ENCODE peak calls at places on chromosomes 12 and 14, in five cellular contexts. D is uterus, N is mucosa of descending colon, O is endodermal cell, K is pancreas. U is an unnamed sample.

GRCh38 chr12:19688489-19688888 is 249.2 kb downstream of the AEBP2 start:
- DNase-seq in D (no peak), N (no peak), O (no peak), K (no peak), U (no peak)

GRCh38 chr14:63650336-63650952 is 8.8 kb upstream of the WDR89 start:
- DNase-seq in N (no peak), D (no peak), K (peak), O (no peak), U (no peak)

GRCh38 chr14:84465890-84466289 is 1064.1 kb upstream of the FLRT2 start:
- DNase-seq in O (no peak), K (no peak), D (no peak), N (no peak), U (no peak)

GRCh38 chr12:107749094-107749493 is 11.8 kb downstream of the PRDM4 start:
- DNase-seq in O (no peak), D (no peak), N (no peak), K (no peak), U (no peak)

GRCh38 chr12:81079280-81080076 is 1.6 kb downstream of the ACSS3 start:
- DNase-seq in D (no peak), N (no peak), O (no peak), K (no peak), U (no peak)

GRCh38 chr14:103402700-103403099 is 17.5 kb downstream of the MARK3 start:
- DNase-seq in K (no peak), N (no peak), O (no peak), D (no peak), U (no peak)

GRCh38 chr14:95156765-95157194 is 549 bp downstream of the DICER1 start:
- DNase-seq in D (peak), K (peak), N (peak), O (no peak), U (peak)

GRCh38 chr12:56632701-56633464 is 2.8 kb upstream of the BAZ2A start:
- DNase-seq in O (peak), K (no peak), D (no peak), N (peak), U (no peak)

GRCh38 chr14:33611405-33612183 is 339.3 kb downstream of the EGLN3 start:
- DNase-seq in O (no peak), K (no peak), N (no peak), D (no peak), U (no peak)

GRCh38 chr14:78399316-78399889 is 229.2 kb downstream of the NRXN3 start:
- DNase-seq in K (no peak), D (no peak), O (peak), N (no peak), U (no peak)

GRCh38 chr14:22836301-22837058 is at the start of gene MMP14:
- DNase-seq in N (peak), O (peak), K (peak), D (peak), U (peak)

GRCh38 chr14:36356862-36357261 is 36.4 kb upstream of the MBIP start:
- DNase-seq in N (no peak), D (no peak), O (no peak), K (no peak), U (no peak)

GRCh38 chr14:30291216-30291615 is 267.7 kb upstream of the G2E3 start:
- DNase-seq in N (no peak), K (no peak), O (no peak), D (no peak), U (no peak)

GRCh38 chr12:113208041-113208934 is 13.0 kb upstream of the TPCN1 start:
- DNase-seq in K (peak), O (peak), D (no peak), N (peak), U (no peak)

GRCh38 chr12:92989715-92990484 is 60.8 kb upstream of the EEA1 start:
- DNase-seq in O (no peak), D (no peak), K (no peak), N (no peak), U (no peak)

GRCh38 chr14:104367811-104368750 is 211.5 kb upstream of the C14orf180 start:
- DNase-seq in D (no peak), O (no peak), K (no peak), N (peak), U (no peak)

GRCh38 chr12:88665051-88665450 is 84.8 kb upstream of the KITLG start:
- DNase-seq in D (no peak), N (no peak), O (no peak), K (no peak), U (no peak)

GRCh38 chr12:68806488-68807237 is 1.3 kb upstream of the MDM2 start:
- DNase-seq in N (no peak), D (no peak), K (no peak), O (no peak), U (no peak)

GRCh38 chr12:12185424-12185823 is 81.4 kb downstream of the LRP6 start:
- DNase-seq in N (no peak), D (no peak), O (no peak), K (no peak), U (no peak)

DNA sequence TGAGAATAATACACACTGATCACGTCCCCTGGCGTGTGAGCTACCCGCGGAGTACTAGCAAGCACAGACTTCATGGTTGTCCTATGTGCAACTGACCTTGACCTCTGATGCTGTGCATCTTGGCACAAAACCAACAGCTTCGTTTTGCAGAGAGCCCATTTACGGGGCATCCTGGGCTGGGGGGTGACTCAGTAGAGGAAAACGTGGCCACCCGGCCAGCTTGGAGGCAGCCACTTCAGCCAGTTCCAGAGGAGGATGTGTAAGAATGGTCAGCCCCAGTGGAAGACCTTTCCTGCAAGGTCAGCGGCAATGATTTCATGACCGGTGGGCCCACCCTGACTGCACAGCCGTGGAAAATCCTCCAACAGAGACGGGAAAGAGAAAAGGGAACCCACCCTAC is 120.5 kb upstream of the RFLNA start:
- DNase-seq in N (no peak), D (no peak), K (no peak), O (no peak), U (no peak)
- H3K4me3 ChIP-seq in N (no peak), D (no peak), K (no peak), O (no peak), U (no peak)

GRCh38 chr12:51823875-51824565 is 24.5 kb downstream of the FIGNL2 start:
- DNase-seq in O (peak), K (peak), D (no peak), N (no peak), U (no peak)
- TF ChIP-seq CTCF in O (peak), K (peak), D (no peak), N (peak), U (peak)

GRCh38 chr14:49986344-49987014 is 93.6 kb downstream of the ARF6 start:
- DNase-seq in N (no peak), K (no peak), D (no peak), O (no peak), U (no peak)
- H3K4me3 ChIP-seq in N (no peak), K (no peak), D (no peak), O (no peak), U (no peak)

GRCh38 chr12:124567673-124568373 is 411 bp upstream of the NCOR2 start:
- DNase-seq in D (peak), O (peak), N (peak), K (peak), U (peak)

GRCh38 chr12:124565656-124566180 is 1.7 kb downstream of the NCOR2 start:
- DNase-seq in N (peak), O (peak), K (no peak), D (no peak), U (no peak)

GRCh38 chr12:124567035-124567672 is at the start of gene NCOR2:
- DNase-seq in O (peak), N (peak), D (no peak), K (no peak), U (no peak)

GRCh38 chr12:124565071-124565491 is 2.3 kb downstream of the NCOR2 start:
- DNase-seq in N (peak), K (no peak), O (peak), D (no peak), U (no peak)

DNA sequence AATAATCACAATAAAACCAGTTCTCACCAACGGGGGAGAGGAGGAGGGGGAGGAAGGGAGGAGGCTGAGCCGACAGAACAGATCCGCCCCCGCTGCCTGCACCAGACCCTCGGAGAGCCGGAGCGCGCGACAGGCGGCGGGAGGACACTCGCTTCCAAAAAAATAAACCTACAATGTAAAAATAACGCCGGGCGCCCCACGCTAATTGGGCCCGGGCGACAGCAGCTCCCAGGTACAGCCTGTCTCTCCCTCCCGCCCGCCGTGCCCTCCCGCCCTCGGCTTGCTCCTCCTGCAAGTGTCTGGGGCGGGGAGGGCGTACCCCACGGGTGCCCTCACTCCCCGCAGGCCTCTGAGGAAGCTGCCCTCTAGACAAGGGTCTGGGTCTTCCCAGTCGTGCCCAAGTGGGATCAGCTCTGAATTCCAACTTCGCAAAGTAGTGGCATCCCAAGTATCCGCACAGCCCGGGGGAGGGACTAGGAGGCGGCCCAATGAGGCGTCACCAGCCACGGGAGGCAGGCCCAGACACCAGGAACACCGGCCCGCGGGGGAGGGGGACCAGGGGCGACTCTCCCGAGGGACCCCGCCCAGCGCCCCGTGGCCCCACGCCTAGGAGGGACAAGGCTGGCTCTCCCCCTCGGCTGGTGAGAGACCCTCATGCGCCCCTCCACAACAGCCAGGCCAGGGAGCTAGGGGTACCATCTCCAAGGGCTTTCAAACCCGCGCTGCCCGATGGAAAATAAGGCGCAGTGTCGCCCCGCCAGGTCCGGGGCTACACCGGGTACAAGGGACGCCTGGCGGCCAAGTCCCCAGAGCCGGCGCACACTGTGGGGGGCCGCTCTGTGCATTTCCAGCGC is 1.0 kb downstream of the NCOR2 start:
- DNase-seq in K (peak), O (peak), D (peak), N (peak), U (peak)
- TF ChIP-seq CTCF in K (no peak), O (peak), D (no peak), N (no peak), U (no peak)

GRCh38 chr12:49705479-49706267 is 1.5 kb downstream of the FMNL3 start:
- DNase-seq in N (peak), K (peak), D (peak), O (peak), U (no peak)
- H3K4me3 ChIP-seq in N (no peak), K (no peak), D (peak), O (peak), U (peak)

DNA sequence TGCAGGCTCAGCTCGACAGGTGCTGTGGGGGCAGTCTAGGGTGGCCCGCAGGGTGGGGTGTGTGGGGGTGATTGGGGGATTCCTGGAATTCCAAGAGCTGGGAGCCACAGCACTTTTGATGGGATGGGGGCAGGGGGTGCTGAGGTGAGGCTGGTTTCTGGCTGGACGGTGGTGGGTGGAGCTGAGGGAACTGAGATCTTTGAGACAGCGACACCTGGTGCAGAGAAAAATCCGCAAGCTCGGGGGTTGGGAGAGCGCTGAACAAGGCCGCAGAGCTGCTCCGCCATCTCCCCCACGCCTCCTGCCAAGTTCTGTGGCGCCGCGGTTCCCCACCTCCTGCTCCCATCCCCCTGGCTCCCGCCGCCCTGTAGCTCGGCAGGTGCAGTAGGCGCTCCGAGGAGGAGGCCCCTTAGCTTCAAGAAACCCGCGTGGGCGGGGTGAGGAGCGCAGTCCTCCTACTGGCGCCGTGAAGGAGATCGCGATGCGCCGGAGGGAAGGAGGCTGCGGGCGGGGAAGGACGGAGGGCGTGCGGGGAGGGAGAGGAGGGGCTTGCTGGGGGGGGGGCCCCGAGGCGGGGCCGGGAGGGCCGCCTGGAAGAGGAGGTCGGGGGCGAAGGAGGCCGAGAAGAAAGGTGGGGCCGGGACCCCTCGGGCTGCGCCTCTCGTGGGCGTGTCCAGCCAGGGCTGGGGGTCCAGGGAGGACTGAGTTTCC is 1.3 kb upstream of the TEDC1 start:
- DNase-seq in O (peak), N (peak), D (peak), K (peak), U (peak)
- TF ChIP-seq CTCF in O (peak), N (peak), D (peak), K (peak), U (peak)

GRCh38 chr12:85831327-85831990 is 4.8 kb downstream of the RASSF9 start:
- DNase-seq in N (no peak), O (no peak), D (no peak), K (no peak), U (no peak)
- H3K4me3 ChIP-seq in N (no peak), O (no peak), D (no peak), K (no peak), U (peak)

GRCh38 chr12:70576341-70577282 is 60.6 kb downstream of the PTPRB start:
- DNase-seq in K (no peak), D (no peak), O (no peak), N (no peak), U (no peak)
- TF ChIP-seq CTCF in K (peak), D (peak), O (peak), N (peak), U (peak)

DNA sequence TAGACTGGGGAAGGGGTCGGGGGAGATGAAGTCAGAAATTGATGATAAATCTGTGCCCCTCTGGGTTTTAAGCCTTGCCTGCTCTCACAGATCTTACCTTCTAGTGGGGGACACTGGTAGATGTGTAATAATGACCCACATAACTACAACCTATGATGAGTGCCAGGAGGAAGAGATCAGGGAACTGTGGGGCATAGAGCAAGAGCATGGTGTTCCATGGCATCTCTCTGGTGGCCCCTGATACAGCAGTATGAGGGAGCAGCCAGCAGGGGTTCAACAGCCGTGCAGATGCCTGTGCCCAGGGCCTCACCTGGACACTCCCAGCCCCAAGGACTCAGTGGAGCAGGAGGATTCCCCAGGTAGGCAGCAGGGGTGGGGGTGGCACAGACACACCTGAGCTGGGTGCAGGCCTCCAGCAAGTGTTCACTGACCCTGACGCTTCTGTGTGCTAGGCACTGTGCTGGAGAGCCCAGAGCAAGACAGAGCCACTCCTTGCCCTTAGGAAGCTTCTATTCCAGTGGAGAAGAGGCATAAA is 5.0 kb downstream of the ACACB start:
- DNase-seq in K (no peak), N (no peak), D (no peak), O (no peak), U (no peak)
- H3K4me3 ChIP-seq in K (no peak), N (no peak), D (no peak), O (no peak), U (no peak)

U was measured in coronary artery.